ENCODE peak calls at places on chromosomes 4 and X, in four cellular contexts. K is aorta, A is PC-9, J is pancreas. Q is an unnamed sample. For H3K9me3, the result is how much of the 10 kb centered on the place peaks cover.

GRCh38 chr4:30153427-30153826 is 566.7 kb upstream of the PCDH7 start:
- DNase-seq in K (no peak), A (no peak), J (no peak), Q (no peak)

GRCh38 chr4:128565565-128566186 is 243.8 kb upstream of the JADE1 start:
- DNase-seq in J (peak), K (no peak), A (no peak), Q (no peak)

GRCh38 chr4:108168672-108169562 is at the start of gene LEF1:
- DNase-seq in A (peak), K (peak), J (no peak), Q (peak)

GRCh38 chr4:26075588-26075987 is 161.6 kb downstream of the SMIM20 start:
- DNase-seq in A (no peak), K (no peak), J (no peak), Q (no peak)

GRCh38 chrX:85928606-85929005 is 118.8 kb downstream of the CHM start:
- DNase-seq in K (no peak), A (no peak), J (no peak), Q (no peak)

GRCh38 chr4:1039493-1040343 is 28.3 kb downstream of the FGFRL1 start:
- DNase-seq in A (no peak), K (peak), J (peak), Q (no peak)

GRCh38 chr4:27360651-27361347 is 500.2 kb downstream of the STIM2 start:
- DNase-seq in K (no peak), A (no peak), J (no peak), Q (no peak)

GRCh38 chr4:140568507-140569306 is at the start of gene UCP1:
- DNase-seq in K (peak), J (peak), A (no peak), Q (no peak)

GRCh38 chr4:59091376-59092142 is 1981.4 kb upstream of the IGFBP7 start:
- DNase-seq in K (peak), J (no peak), A (no peak), Q (no peak)

GRCh38 chr4:161248880-161249279 is 914.9 kb downstream of the FSTL5 start:
- DNase-seq in A (no peak), K (peak), J (no peak), Q (no peak)

GRCh38 chr4:180101348-180102083 is 2141.7 kb upstream of the TENM3 start:
- DNase-seq in K (no peak), A (no peak), J (no peak), Q (no peak)

GRCh38 chrX:49951524-49952193 is 29.3 kb downstream of the CLCN5 start:
- DNase-seq in J (no peak), A (no peak), K (no peak), Q (no peak)

GRCh38 chr4:137610960-137611359 is 78.7 kb upstream of the PCDH18 start:
- DNase-seq in K (no peak), J (no peak), A (no peak), Q (no peak)

GRCh38 chrX:52220936-52221335 is 36.2 kb downstream of the MAGED4 start:
- DNase-seq in A (no peak), K (no peak), J (no peak), Q (no peak)

GRCh38 chr4:150209140-150209829 is 131.0 kb downstream of the DCLK2 start:
- DNase-seq in A (no peak), J (peak), K (peak), Q (no peak)

GRCh38 chrX:151082077-151082948 is 94.1 kb upstream of the GPR50 start:
- DNase-seq in K (peak), A (peak), J (peak), Q (peak)

GRCh38 chrX:39850630-39851152 is 247.1 kb downstream of the BCOR start:
- DNase-seq in K (no peak), J (no peak), A (no peak), Q (no peak)

GRCh38 chr4:184123009-184123408 is 94.7 kb downstream of the ENPP6 start:
- DNase-seq in K (no peak), J (no peak), A (no peak), Q (no peak)

GRCh38 chr4:183540498-183540953 is 35.7 kb downstream of the ING2 start:
- DNase-seq in J (no peak), A (no peak), K (no peak), Q (no peak)

GRCh38 chrX:39475372-39475771 is 622.4 kb downstream of the BCOR start:
- DNase-seq in A (no peak), J (peak), K (no peak), Q (no peak)

GRCh38 chrX:108167211-108167872 is 75.8 kb downstream of the ATG4A start:
- DNase-seq in A (peak), K (no peak), J (no peak), Q (no peak)

GRCh38 chr4:72591547-72591946 is 22.5 kb upstream of the ADAMTS3 start:
- DNase-seq in J (no peak), A (no peak), K (no peak), Q (no peak)

GRCh38 chr4:153497988-153498967 is 32.1 kb downstream of the TMEM131L start:
- DNase-seq in A (no peak), J (no peak), K (peak), Q (no peak)

GRCh38 chrX:107603433-107604159 is 24.7 kb upstream of the PRPS1 start:
- DNase-seq in K (no peak), J (no peak), A (no peak), Q (no peak)

GRCh38 chr4:151887151-151887815 is 126.5 kb upstream of the GATB start:
- DNase-seq in J (no peak), K (no peak), A (no peak), Q (no peak)

GRCh38 chrX:136711147-136711546 is 63.2 kb downstream of the CD40LG start:
- DNase-seq in J (no peak), K (no peak), A (peak), Q (no peak)

GRCh38 chr4:103429283-103429682 is 231.1 kb upstream of the CENPE start:
- DNase-seq in A (no peak), K (no peak), J (no peak), Q (no peak)

GRCh38 chr4:47855350-47855749 is 17.5 kb upstream of the CORIN start:
- DNase-seq in J (no peak), K (no peak), A (no peak), Q (no peak)

GRCh38 chr4:185774815-185775684 is 36.9 kb downstream of the SORBS2 start:
- DNase-seq in J (peak), A (no peak), K (peak), Q (no peak)

GRCh38 chr4:108118505-108118904 is 50.2 kb downstream of the LEF1 start:
- DNase-seq in K (no peak), A (peak), J (no peak), Q (peak)

GRCh38 chr4:183966371-183966770 is 61.3 kb downstream of the STOX2 start:
- DNase-seq in A (no peak), K (no peak), J (no peak), Q (no peak)

GRCh38 chr4:69032847-69033638 is 63.2 kb upstream of the UGT2B7 start:
- DNase-seq in J (no peak), K (no peak), A (no peak), Q (no peak)

GRCh38 chr4:39942507-39942906 is 35.2 kb downstream of the PDS5A start:
- DNase-seq in K (no peak), J (no peak), A (no peak), Q (no peak)

GRCh38 chrX:85243155-85243554 is 424 bp downstream of the SATL1 start:
- DNase-seq in J (no peak), K (no peak), A (no peak), Q (no peak)

GRCh38 chr4:39435875-39436563 is 22.7 kb downstream of the RPL9 start:
- DNase-seq in A (no peak), K (no peak), J (no peak), Q (no peak)

GRCh38 chr4:81030617-81031388 is at the start of gene BMP3:
- DNase-seq in A (no peak), J (no peak), K (peak), Q (no peak)

GRCh38 chr4:144547678-144548298 is 98.2 kb upstream of the HHIP start:
- DNase-seq in K (no peak), A (no peak), J (no peak), Q (no peak)
- H3K9me3 ChIP-seq in K (under half), A (under half), J (under half), Q (under half)

DNA sequence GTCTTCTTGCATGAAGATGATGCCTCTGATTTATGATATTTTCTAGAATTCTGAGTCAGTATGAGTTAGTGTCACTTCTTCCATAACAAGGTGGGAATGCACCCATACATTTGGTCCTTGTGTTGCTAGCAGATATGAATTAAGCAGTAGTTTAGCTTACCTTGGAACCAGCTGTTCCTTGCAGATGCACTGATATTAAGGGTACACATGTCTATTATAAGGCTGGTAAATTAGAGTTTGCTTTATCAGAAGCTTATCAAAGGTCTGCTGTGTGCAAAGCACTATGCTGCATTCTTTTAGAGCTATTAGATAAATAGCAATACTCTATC is 36.5 kb downstream of the AFF1 start:
- DNase-seq in K (no peak), A (no peak), J (no peak), Q (no peak)
- H3K27ac ChIP-seq in K (no peak), A (no peak), J (no peak), Q (no peak)

DNA sequence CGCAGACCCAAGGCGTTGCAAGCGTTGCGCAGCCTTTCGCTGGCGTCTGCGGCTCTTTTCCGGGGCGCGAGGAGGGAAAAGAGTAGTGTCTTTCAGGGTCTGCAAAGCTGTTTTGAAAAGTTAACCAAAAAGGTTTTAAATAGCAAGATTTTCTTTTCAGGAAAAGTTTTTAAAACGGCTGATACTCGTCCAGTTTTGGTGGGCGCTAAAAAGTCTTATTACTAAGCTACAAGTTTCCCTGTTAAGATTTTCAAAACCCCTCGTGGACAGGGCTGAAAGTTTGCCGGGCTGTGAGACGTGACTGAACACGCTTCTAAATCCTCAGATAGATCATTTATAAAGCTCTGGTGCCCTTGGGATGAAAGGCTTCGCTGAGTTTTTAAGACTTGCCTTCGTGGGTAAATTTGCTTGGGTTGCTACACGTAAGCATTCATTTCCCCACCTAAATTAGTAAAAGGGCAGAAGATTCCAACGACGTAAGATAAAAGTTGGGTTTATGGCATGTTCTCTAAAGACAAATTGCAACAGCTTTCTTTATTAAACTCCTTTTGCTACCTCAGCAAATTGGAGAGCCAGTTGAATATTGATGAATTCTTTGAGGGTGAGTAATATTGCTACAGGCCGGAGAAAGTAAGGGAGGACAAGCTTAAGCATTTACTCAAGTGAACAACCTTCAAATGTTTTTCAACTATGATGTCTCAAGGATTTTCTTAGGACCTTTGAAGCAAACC is 91.6 kb downstream of the HPRT1 start:
- DNase-seq in A (peak), J (no peak), K (no peak), Q (no peak)
- H3K4me3 ChIP-seq in A (peak), J (no peak), K (no peak), Q (no peak)

DNA sequence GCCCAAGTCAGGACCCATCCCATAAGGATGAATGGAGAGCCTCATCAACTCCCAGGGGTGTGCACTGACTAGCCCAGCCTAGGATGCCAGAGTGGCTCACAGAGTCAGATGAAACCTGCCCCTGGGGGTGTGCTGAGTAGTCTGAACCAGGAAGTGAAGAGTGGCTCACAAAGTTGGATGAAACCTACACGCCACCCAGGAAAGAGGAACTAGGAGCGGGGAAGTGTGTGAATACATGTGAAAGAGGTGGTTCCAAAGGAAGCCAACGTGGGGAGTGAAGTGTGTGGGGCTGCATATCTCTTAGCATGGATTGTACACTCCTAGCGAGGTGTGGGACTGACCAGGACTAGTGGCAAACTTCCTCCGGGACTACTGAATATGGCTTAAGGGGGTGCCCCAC is 902.1 kb upstream of the NDST4 start:
- DNase-seq in K (no peak), J (no peak), A (no peak), Q (no peak)
- H3K9me3 ChIP-seq in K (under half), J (under half), A (under half), Q (under half)

GRCh38 chrX:71184803-71185495 is 38.1 kb upstream of the GJB1 start:
- DNase-seq in K (no peak), A (peak), J (peak), Q (no peak)
- H3K27ac ChIP-seq in K (no peak), A (no peak), J (peak), Q (no peak)

GRCh38 chr4:7970031-7970946 is 30.6 kb upstream of the AFAP1 start:
- DNase-seq in A (peak), K (no peak), J (no peak), Q (peak)

GRCh38 chr4:7968262-7968896 is 28.7 kb upstream of the AFAP1 start:
- DNase-seq in K (no peak), J (no peak), A (no peak), Q (no peak)

GRCh38 chr4:7971881-7972500 is 32.3 kb upstream of the AFAP1 start:
- DNase-seq in K (no peak), A (peak), J (no peak), Q (no peak)

GRCh38 chr4:7973545-7973981 is 33.9 kb upstream of the AFAP1 start:
- DNase-seq in A (peak), J (no peak), K (no peak), Q (no peak)

GRCh38 chr4:7971159-7971631 is 31.5 kb upstream of the AFAP1 start:
- DNase-seq in A (peak), K (no peak), J (no peak), Q (no peak)
- H3K4me3 ChIP-seq in A (peak), K (no peak), J (no peak), Q (peak)

DNA sequence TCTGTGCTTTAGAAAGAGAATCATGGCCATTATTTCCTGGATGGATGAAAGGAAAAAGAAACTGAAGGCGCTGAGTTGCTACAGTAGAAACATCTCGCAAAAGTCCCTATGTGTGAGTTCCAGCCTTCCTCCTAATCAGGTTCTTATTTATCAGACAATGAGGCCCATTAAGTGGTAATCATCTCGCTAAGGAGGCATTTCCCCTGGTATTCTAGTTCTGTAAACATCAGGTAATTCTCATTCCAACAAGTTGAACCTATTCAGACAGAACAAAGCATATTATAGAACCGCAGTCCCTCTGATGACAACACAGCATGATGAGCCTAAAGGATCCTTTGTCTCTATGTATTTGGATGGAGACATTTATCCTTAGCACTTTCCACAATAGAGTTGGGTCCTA is 205.7 kb upstream of the MAOA start:
- DNase-seq in K (no peak), A (no peak), J (no peak), Q (no peak)
- H3K9me3 ChIP-seq in K (under half), A (under half), J (under half), Q (under half)

DNA sequence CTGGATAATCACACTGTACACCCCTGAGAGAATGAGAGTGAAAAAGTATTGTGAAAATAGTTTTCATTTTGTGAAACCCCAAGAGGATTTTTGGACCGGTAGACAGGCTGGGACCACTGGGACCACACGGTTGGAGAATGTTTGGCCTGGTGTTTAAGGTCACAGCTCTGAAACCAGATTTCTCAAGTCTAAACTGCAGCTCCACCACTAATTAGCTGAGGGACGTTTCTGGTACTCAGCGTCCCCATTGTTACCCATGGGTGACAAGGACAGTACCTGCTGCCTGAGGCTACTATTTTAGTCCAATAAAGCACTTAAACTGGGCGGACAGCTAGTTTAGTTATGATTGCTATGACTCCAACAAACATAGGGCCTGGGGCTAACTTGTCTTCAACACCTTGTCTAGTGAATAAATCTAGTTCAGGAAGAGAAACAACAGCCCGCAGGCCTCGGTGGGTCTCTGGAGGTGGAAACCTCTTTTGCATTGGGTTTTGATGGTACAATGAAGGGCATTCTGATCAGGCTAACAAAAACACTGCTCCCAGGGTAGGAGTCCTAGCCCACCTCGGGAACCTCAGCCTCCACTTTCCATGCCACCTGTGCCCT is 509 bp upstream of the USP11 start:
- DNase-seq in J (no peak), A (peak), K (peak), Q (no peak)
- H3K27ac ChIP-seq in J (peak), A (peak), K (peak), Q (peak)

GRCh38 chr4:77819409-77819835 is 254 bp upstream of the CNOT6L start:
- DNase-seq in J (no peak), K (peak), A (no peak), Q (no peak)

GRCh38 chr4:77820836-77821561 is 1.8 kb upstream of the CNOT6L start:
- DNase-seq in K (no peak), J (no peak), A (no peak), Q (no peak)

GRCh38 chr4:77818667-77819408 is at the start of gene CNOT6L:
- DNase-seq in K (peak), J (peak), A (no peak), Q (peak)

GRCh38 chr4:77819836-77820679 is 890 bp upstream of the CNOT6L start:
- DNase-seq in J (peak), K (peak), A (peak), Q (peak)

DNA sequence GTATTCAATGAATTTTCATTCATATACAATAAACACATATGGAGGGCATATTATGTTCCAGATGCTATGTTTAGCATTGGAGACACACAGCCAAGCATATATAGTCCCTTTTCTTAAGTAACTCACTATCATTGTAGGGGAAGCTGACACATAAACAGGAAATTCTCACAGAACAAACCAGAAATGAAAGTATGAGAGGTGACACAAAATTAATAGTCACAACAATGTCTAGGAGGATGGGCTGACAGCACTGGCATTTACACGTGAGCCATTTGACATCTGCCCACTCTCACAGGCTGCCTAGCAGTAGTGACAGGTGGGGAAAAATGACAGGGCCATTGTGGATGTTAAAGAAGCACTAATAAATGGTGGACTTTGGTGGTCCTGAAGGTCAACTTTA is 2.6 kb upstream of the CNOT6L start:
- DNase-seq in A (no peak), J (no peak), K (no peak), Q (peak)
- H3K4me3 ChIP-seq in A (no peak), J (no peak), K (no peak), Q (peak)

Q was measured in CD8-positive, alpha-beta memory T cell.